ENCODE peak calls at places on chromosomes 7 and 10, in four cellular contexts. C, I, T and E are unnamed samples.

GRCh38 chr7:111408726-111409125 is 153.6 kb downstream of the IMMP2L start:
- ATAC-seq in C (no peak), I (no peak), T (no peak), E (no peak)

GRCh38 chr10:45420453-45421192 is 46.6 kb downstream of the ALOX5 start:
- ATAC-seq in C (peak), I (peak), T (peak), E (peak)

GRCh38 chr10:5628366-5628765 is 38.0 kb downstream of the ASB13 start:
- ATAC-seq in C (no peak), I (no peak), T (no peak), E (no peak)

GRCh38 chr7:945556-946255 is 8.8 kb downstream of the ADAP1 start:
- ATAC-seq in C (no peak), I (no peak), T (peak), E (no peak)

GRCh38 chr7:20365486-20365885 is 34.8 kb downstream of the ITGB8 start:
- ATAC-seq in C (no peak), I (no peak), T (no peak), E (no peak)

GRCh38 chr7:41437257-41438196 is 265.4 kb downstream of the INHBA start:
- ATAC-seq in C (no peak), I (no peak), T (peak), E (no peak)

GRCh38 chr10:62761115-62761514 is 43.4 kb upstream of the ADO start:
- ATAC-seq in C (peak), I (peak), T (no peak), E (no peak)

GRCh38 chr7:101899616-101900015 is 82.2 kb downstream of the CUX1 start:
- ATAC-seq in C (no peak), I (no peak), T (no peak), E (no peak)

GRCh38 chr10:75107756-75108683 is 3.4 kb upstream of the SAMD8 start:
- ATAC-seq in C (no peak), I (no peak), T (no peak), E (no peak)

GRCh38 chr7:152661479-152661878 is 14.5 kb downstream of the XRCC2 start:
- ATAC-seq in C (no peak), I (no peak), T (no peak), E (no peak)

GRCh38 chr7:71746004-71746403 is 614.1 kb downstream of the GALNT17 start:
- ATAC-seq in C (no peak), I (no peak), T (no peak), E (no peak)

GRCh38 chr7:155973451-155973997 is 161.3 kb upstream of the SHH start:
- ATAC-seq in C (no peak), I (no peak), T (no peak), E (peak)

GRCh38 chr10:23362069-23362830 is 17.7 kb upstream of the C10orf67 start:
- ATAC-seq in C (no peak), I (no peak), T (no peak), E (peak)

GRCh38 chr10:124464028-124464751 is 2.6 kb downstream of the LHPP start:
- ATAC-seq in C (no peak), I (no peak), T (no peak), E (no peak)

GRCh38 chr7:32937344-32938174 is 19.7 kb upstream of the FKBP9 start:
- ATAC-seq in C (no peak), I (no peak), T (no peak), E (no peak)

GRCh38 chr10:16751244-16751643 is 66.0 kb downstream of the RSU1 start:
- ATAC-seq in C (no peak), I (no peak), T (no peak), E (no peak)

GRCh38 chr10:43305881-43306280 is 39.0 kb upstream of the RASGEF1A start:
- ATAC-seq in C (peak), I (no peak), T (no peak), E (no peak)

GRCh38 chr10:133457100-133457841 is 3.5 kb downstream of the SCART1 start:
- ATAC-seq in C (no peak), I (no peak), T (no peak), E (no peak)